ENCODE peak calls at places on chromosome 12, in nine cellular contexts. O, G, U, P, Y, K, I, X and M are unnamed samples.

GRCh38 chr12:131511391-131511802 is 199.5 kb upstream of the SFSWAP start:
- DNase-seq in O (peak; percentile 52), G (no peak), U (no peak), P (no peak), Y (no peak), K (no peak), I (no peak), X (no peak), M (no peak)

GRCh38 chr12:3199551-3200031 is 122.4 kb downstream of the TSPAN9 start:
- DNase-seq in O (peak; percentile 5), G (no peak), U (no peak), P (peak; percentile 78), Y (no peak), K (no peak), I (no peak), X (peak; percentile 66), M (no peak)

GRCh38 chr12:27284751-27285150 is 40.7 kb downstream of the STK38L start:
- DNase-seq in O (peak; percentile 57), G (no peak), U (no peak), P (no peak), Y (no peak), K (no peak), I (no peak), X (no peak), M (no peak)

GRCh38 chr12:108752387-108752786 is 21.1 kb upstream of the CORO1C start:
- DNase-seq in O (no peak), G (no peak), U (no peak), P (no peak), Y (no peak), K (no peak), I (peak; percentile 13), X (no peak), M (no peak)

GRCh38 chr12:47328831-47329545 is 249.2 kb upstream of the AMIGO2 start:
- DNase-seq in O (peak; percentile 77), G (no peak), U (no peak), P (no peak), Y (no peak), K (no peak), I (no peak), X (no peak), M (no peak)

GRCh38 chr12:51959211-51959610 is 7.7 kb downstream of the ACVR1B start:
- DNase-seq in O (no peak), G (no peak), U (no peak), P (no peak), Y (peak; percentile 52), K (peak; percentile 59), I (no peak), X (no peak), M (no peak)

GRCh38 chr12:23055004-23055403 is 430.0 kb downstream of the ETNK1 start:
- DNase-seq in O (peak; percentile 23), G (no peak), U (no peak), P (peak; percentile 56), Y (no peak), K (no peak), I (no peak), X (no peak), M (no peak)

GRCh38 chr12:49339464-49339861 is 2.5 kb upstream of the C1QL4 start:
- DNase-seq in O (no peak), G (no peak), U (no peak), P (peak; percentile 67), Y (no peak), K (no peak), I (peak; percentile 48), X (no peak), M (no peak)

GRCh38 chr12:113933201-113933786 is 32.8 kb downstream of the RBM19 start:
- DNase-seq in O (no peak), G (no peak), U (no peak), P (no peak), Y (no peak), K (peak; percentile 64), I (no peak), X (peak; percentile 81), M (no peak)

GRCh38 chr12:53044052-53044581 is 5.7 kb upstream of the TNS2 start:
- DNase-seq in O (no peak), G (peak; percentile 53), U (no peak), P (no peak), Y (no peak), K (no peak), I (no peak), X (no peak), M (no peak)

GRCh38 chr12:27620121-27620520 is 76.1 kb upstream of the REP15 start:
- DNase-seq in O (no peak), G (no peak), U (no peak), P (peak; percentile 7), Y (no peak), K (no peak), I (no peak), X (no peak), M (no peak)

GRCh38 chr12:123979566-123979965 is 6.6 kb downstream of the ZNF664 start:
- DNase-seq in O (no peak), G (no peak), U (no peak), P (no peak), Y (no peak), K (no peak), I (no peak), X (no peak), M (no peak)

GRCh38 chr12:108832730-108833354 is 24.5 kb downstream of the SSH1 start:
- DNase-seq in O (peak; percentile 53), G (no peak), U (peak; percentile 78), P (peak; percentile 31), Y (peak; percentile 63), K (no peak), I (no peak), X (no peak), M (peak; percentile 36)

GRCh38 chr12:45644521-45644920 is 85.0 kb upstream of the ARID2 start:
- DNase-seq in O (peak; percentile 38), G (no peak), U (no peak), P (peak; percentile 20), Y (no peak), K (no peak), I (no peak), X (no peak), M (no peak)

GRCh38 chr12:44847888-44848770 is 28.0 kb downstream of the NELL2 start:
- DNase-seq in O (no peak), G (no peak), U (no peak), P (no peak), Y (no peak), K (no peak), I (no peak), X (no peak), M (no peak)

GRCh38 chr12:104220931-104221330 is 5.4 kb downstream of the TXNRD1 start:
- DNase-seq in O (no peak), G (no peak), U (no peak), P (no peak), Y (no peak), K (no peak), I (no peak), X (peak; percentile 31), M (no peak)

DNA sequence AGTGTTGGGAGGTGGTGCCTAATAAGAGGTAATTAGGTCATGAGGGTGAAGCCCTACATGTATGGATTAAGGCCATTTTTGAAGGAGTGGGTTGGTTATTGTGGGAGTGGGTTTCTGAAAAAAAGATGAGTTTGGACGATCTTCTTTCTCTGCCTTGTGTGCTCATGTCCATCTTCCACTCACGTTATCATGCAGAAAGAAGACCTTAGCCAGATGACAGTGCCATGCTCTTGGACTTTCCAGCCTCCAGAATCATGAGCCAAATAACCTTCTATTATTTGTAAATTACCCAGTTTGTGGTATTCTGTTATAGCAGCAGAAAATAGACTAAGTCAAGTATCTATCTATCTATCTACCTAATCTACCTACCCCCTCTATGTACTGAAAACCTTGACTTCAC is 71.9 kb downstream of the SDR9C7 start:
- DNase-seq in O (no peak), G (no peak), U (no peak), P (no peak), Y (no peak), K (no peak), I (no peak), X (no peak), M (no peak)
- H3K9me3 ChIP-seq in O (peaks cover 44% of the 10 kb centered on the region), G (peaks cover 23% of the 10 kb centered on the region), U (peaks cover 14% of the 10 kb centered on the region), P (peaks cover 4% of the 10 kb centered on the region), Y (peaks cover 15% of the 10 kb centered on the region), K (peaks cover 32% of the 10 kb centered on the region), I (peaks cover 26% of the 10 kb centered on the region), X (peaks cover 10% of the 10 kb centered on the region), M (peaks cover 28% of the 10 kb centered on the region)

GRCh38 chr12:34288963-34289345 is 266.7 kb downstream of the ALG10 start:
- DNase-seq in O (no peak), G (no peak), U (no peak), P (no peak), Y (peak; percentile 21), K (peak; percentile 30), I (no peak), X (no peak), M (no peak)

GRCh38 chr12:34287986-34288962 is 266.0 kb downstream of the ALG10 start:
- DNase-seq in O (no peak), G (no peak), U (no peak), P (no peak), Y (peak; percentile 18), K (peak; percentile 12), I (no peak), X (peak; percentile 5), M (peak; percentile 27)

GRCh38 chr12:34287437-34287836 is 265.1 kb downstream of the ALG10 start:
- DNase-seq in O (no peak), G (no peak), U (no peak), P (no peak), Y (peak; percentile 6), K (peak; percentile 46), I (no peak), X (no peak), M (no peak)

GRCh38 chr12:34286934-34287333 is 264.6 kb downstream of the ALG10 start:
- DNase-seq in O (no peak), G (no peak), U (no peak), P (no peak), Y (no peak), K (no peak), I (no peak), X (no peak), M (no peak)

GRCh38 chr12:34286483-34286882 is 264.2 kb downstream of the ALG10 start:
- DNase-seq in O (no peak), G (no peak), U (no peak), P (no peak), Y (peak; percentile 12), K (peak; percentile 28), I (no peak), X (no peak), M (no peak)
- H3K9me3 ChIP-seq in O (peaks cover 11% of the 10 kb centered on the region), G (peaks cover 56% of the 10 kb centered on the region), U (no peaks in the 10 kb centered on the region), P (no peaks in the 10 kb centered on the region), Y (no peaks in the 10 kb centered on the region), K (peaks cover 12% of the 10 kb centered on the region), I (peaks cover 45% of the 10 kb centered on the region), X (peaks cover 6% of the 10 kb centered on the region), M (peaks cover 35% of the 10 kb centered on the region)

DNA sequence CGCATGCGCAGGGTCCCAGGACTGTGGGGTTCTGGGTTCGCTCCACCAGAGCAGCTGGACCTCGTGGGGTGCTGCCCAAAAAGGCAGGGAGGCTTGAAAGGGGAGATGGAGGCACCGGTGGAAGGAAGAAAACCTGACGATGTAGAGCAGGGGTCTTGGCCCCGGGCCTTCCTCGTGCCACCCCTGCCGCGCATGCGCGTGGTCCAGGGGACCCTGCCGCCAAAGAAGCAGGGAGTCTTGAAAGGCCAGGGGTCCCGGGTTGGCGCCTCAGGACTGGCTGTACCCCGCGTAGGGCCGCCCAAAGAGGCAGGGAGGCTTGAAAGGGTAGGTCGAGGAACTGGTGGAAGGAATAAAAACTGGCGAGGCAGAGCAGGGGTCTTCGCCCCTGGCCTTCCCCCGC is 321.0 kb downstream of the ALG10 start:
- DNase-seq in O (no peak), G (no peak), U (no peak), P (no peak), Y (no peak), K (no peak), I (no peak), X (no peak), M (no peak)
- H3K9me3 ChIP-seq in O (no peaks in the 10 kb centered on the region), G (peaks cover 98% of the 10 kb centered on the region), U (no peaks in the 10 kb centered on the region), P (no peaks in the 10 kb centered on the region), Y (no peaks in the 10 kb centered on the region), K (no peaks in the 10 kb centered on the region), I (peaks cover 36% of the 10 kb centered on the region), X (peaks cover 8% of the 10 kb centered on the region), M (peaks cover 4% of the 10 kb centered on the region)

GRCh38 chr12:50914872-50915484 is 37.4 kb upstream of the HIGD1C start:
- DNase-seq in O (no peak), G (no peak), U (no peak), P (no peak), Y (no peak), K (no peak), I (no peak), X (no peak), M (no peak)
- H3K9me3 ChIP-seq in O (no peaks in the 10 kb centered on the region), G (peaks cover 30% of the 10 kb centered on the region), U (no peaks in the 10 kb centered on the region), P (peaks cover 11% of the 10 kb centered on the region), Y (peaks cover 6% of the 10 kb centered on the region), K (peaks cover 24% of the 10 kb centered on the region), I (peaks cover 15% of the 10 kb centered on the region), X (peaks cover 3% of the 10 kb centered on the region), M (peaks cover 38% of the 10 kb centered on the region)